ENCODE peak calls at places on chromosome 1, in ten cellular contexts. One of them, this sample, is unnamed.

GRCh38 chr1:218209351-218209861 is 75.7 kb upstream of the RRP15 start:
- DNase-seq in transverse colon: no peak
- DNase-seq in fibroblast of lung: peak; percentile 87
- DNase-seq in bronchial epithelial cell: peak; percentile 77
- DNase-seq in Peyer's patch: no peak
- DNase-seq in HCT116: peak; percentile 21
- DNase-seq in right atrium auricular region: no peak
- DNase-seq in ovary: no peak
- DNase-seq in pancreas: no peak
- DNase-seq in heart left ventricle: no peak
- DNase-seq in this sample: peak; percentile 7

GRCh38 chr1:245334827-245335490 is 180.2 kb downstream of the KIF26B start:
- DNase-seq in bronchial epithelial cell: no peak
- DNase-seq in heart left ventricle: no peak
- DNase-seq in HCT116: no peak
- DNase-seq in right atrium auricular region: no peak
- DNase-seq in transverse colon: no peak
- DNase-seq in Peyer's patch: no peak
- DNase-seq in pancreas: no peak
- DNase-seq in ovary: no peak
- DNase-seq in fibroblast of lung: no peak
- DNase-seq in this sample: no peak

GRCh38 chr1:150972417-150972940 is 2.2 kb downstream of the CERS2 start:
- DNase-seq in ovary: no peak
- DNase-seq in transverse colon: no peak
- DNase-seq in HCT116: no peak
- DNase-seq in right atrium auricular region: no peak
- DNase-seq in pancreas: no peak
- DNase-seq in fibroblast of lung: no peak
- DNase-seq in bronchial epithelial cell: no peak
- DNase-seq in heart left ventricle: no peak
- DNase-seq in Peyer's patch: no peak
- DNase-seq in this sample: no peak

GRCh38 chr1:228090613-228091081 is 8.1 kb downstream of the ARF1 start:
- DNase-seq in Peyer's patch: no peak
- DNase-seq in fibroblast of lung: peak; percentile 30
- DNase-seq in pancreas: peak; percentile 47
- DNase-seq in ovary: no peak
- DNase-seq in heart left ventricle: no peak
- DNase-seq in bronchial epithelial cell: peak; percentile 38
- DNase-seq in right atrium auricular region: no peak
- DNase-seq in HCT116: no peak
- DNase-seq in transverse colon: peak; percentile 16
- DNase-seq in this sample: no peak

GRCh38 chr1:227428803-227429202 is 110.5 kb upstream of the CDC42BPA start:
- DNase-seq in heart left ventricle: peak; percentile 61
- DNase-seq in transverse colon: peak; percentile 62
- DNase-seq in bronchial epithelial cell: no peak
- DNase-seq in fibroblast of lung: peak; percentile 70
- DNase-seq in HCT116: no peak
- DNase-seq in right atrium auricular region: no peak
- DNase-seq in Peyer's patch: no peak
- DNase-seq in ovary: no peak
- DNase-seq in pancreas: no peak
- DNase-seq in this sample: peak; percentile 60

GRCh38 chr1:172041102-172041501 is 199.8 kb downstream of the DNM3 start:
- DNase-seq in transverse colon: no peak
- DNase-seq in ovary: no peak
- DNase-seq in fibroblast of lung: no peak
- DNase-seq in Peyer's patch: no peak
- DNase-seq in bronchial epithelial cell: no peak
- DNase-seq in pancreas: no peak
- DNase-seq in heart left ventricle: no peak
- DNase-seq in HCT116: no peak
- DNase-seq in right atrium auricular region: no peak
- DNase-seq in this sample: no peak

GRCh38 chr1:108079550-108079949 is 114.6 kb upstream of the VAV3 start:
- DNase-seq in pancreas: no peak
- DNase-seq in ovary: no peak
- DNase-seq in heart left ventricle: no peak
- DNase-seq in HCT116: no peak
- DNase-seq in fibroblast of lung: no peak
- DNase-seq in bronchial epithelial cell: no peak
- DNase-seq in transverse colon: peak; percentile 22
- DNase-seq in right atrium auricular region: no peak
- DNase-seq in Peyer's patch: peak; percentile 75
- DNase-seq in this sample: no peak

GRCh38 chr1:94553323-94553730 is 11.8 kb upstream of the F3 start:
- DNase-seq in pancreas: no peak
- DNase-seq in bronchial epithelial cell: peak; percentile 93
- DNase-seq in heart left ventricle: no peak
- DNase-seq in Peyer's patch: no peak
- DNase-seq in fibroblast of lung: no peak
- DNase-seq in right atrium auricular region: no peak
- DNase-seq in transverse colon: no peak
- DNase-seq in HCT116: no peak
- DNase-seq in ovary: no peak
- DNase-seq in this sample: no peak

GRCh38 chr1:223243441-223244050 is 100.5 kb upstream of the TLR5 start:
- DNase-seq in heart left ventricle: no peak
- DNase-seq in ovary: no peak
- DNase-seq in HCT116: no peak
- DNase-seq in bronchial epithelial cell: no peak
- DNase-seq in Peyer's patch: no peak
- DNase-seq in transverse colon: no peak
- DNase-seq in fibroblast of lung: no peak
- DNase-seq in pancreas: no peak
- DNase-seq in right atrium auricular region: peak; percentile 36
- DNase-seq in this sample: no peak

GRCh38 chr1:223245983-223246382 is 102.9 kb upstream of the TLR5 start:
- DNase-seq in heart left ventricle: no peak
- DNase-seq in Peyer's patch: no peak
- DNase-seq in ovary: no peak
- DNase-seq in transverse colon: no peak
- DNase-seq in bronchial epithelial cell: no peak
- DNase-seq in HCT116: no peak
- DNase-seq in pancreas: no peak
- DNase-seq in right atrium auricular region: no peak
- DNase-seq in fibroblast of lung: no peak
- DNase-seq in this sample: no peak

GRCh38 chr1:223242971-223243370 is 99.9 kb upstream of the TLR5 start:
- DNase-seq in right atrium auricular region: no peak
- DNase-seq in Peyer's patch: no peak
- DNase-seq in fibroblast of lung: no peak
- DNase-seq in bronchial epithelial cell: no peak
- DNase-seq in ovary: no peak
- DNase-seq in heart left ventricle: no peak
- DNase-seq in HCT116: no peak
- DNase-seq in pancreas: no peak
- DNase-seq in transverse colon: no peak
- DNase-seq in this sample: no peak

GRCh38 chr1:223245411-223245810 is 102.4 kb upstream of the TLR5 start:
- DNase-seq in right atrium auricular region: no peak
- DNase-seq in fibroblast of lung: no peak
- DNase-seq in bronchial epithelial cell: no peak
- DNase-seq in pancreas: no peak
- DNase-seq in HCT116: no peak
- DNase-seq in Peyer's patch: no peak
- DNase-seq in heart left ventricle: no peak
- DNase-seq in ovary: no peak
- DNase-seq in transverse colon: no peak
- DNase-seq in this sample: no peak

DNA sequence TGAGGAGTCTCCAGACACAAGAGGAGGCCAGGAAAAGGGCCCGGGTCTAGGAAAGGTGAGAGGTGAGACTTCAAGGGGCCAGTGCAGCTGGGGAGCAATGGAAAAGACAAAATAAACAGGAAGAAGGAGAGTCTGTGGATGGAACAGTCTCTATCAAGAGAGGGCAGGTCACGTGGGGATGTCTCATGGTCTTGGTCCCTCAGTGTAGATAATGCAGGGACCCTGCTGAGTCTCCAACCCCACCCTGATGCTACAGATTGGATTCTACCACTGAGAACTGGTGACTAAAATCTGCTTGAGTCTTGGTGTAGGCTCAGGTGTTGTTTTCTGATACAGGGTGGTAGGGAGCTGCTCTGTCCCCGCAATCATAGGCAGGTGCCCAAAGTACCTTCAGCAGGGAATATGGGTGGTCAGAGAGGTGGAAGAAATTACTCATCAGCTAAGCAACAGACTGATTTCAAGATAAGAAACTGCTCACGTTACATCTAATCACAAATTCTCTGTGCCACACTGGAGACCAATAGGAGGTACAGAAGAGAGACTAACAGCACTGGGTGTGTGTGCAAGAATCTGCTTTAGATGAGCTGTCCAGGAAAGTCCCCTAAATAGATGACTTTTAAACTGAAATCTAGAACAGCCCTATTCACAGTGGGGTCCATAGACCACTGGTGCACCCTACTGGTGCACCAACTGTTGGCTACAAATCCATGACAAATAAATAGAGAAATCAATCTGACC is 101.5 kb upstream of the TLR5 start:
- DNase-seq in fibroblast of lung: peak; percentile 8
- DNase-seq in right atrium auricular region: no peak
- DNase-seq in Peyer's patch: no peak
- DNase-seq in bronchial epithelial cell: no peak
- DNase-seq in pancreas: no peak
- DNase-seq in ovary: no peak
- DNase-seq in transverse colon: no peak
- DNase-seq in HCT116: no peak
- DNase-seq in heart left ventricle: no peak
- DNase-seq in this sample: no peak
- TF ChIP-seq CTCF in fibroblast of lung: peak; percentile 14
- TF ChIP-seq CTCF in right atrium auricular region: peak; percentile 44
- TF ChIP-seq CTCF in Peyer's patch: no peak
- TF ChIP-seq CTCF in bronchial epithelial cell: no peak
- TF ChIP-seq CTCF in pancreas: no peak
- TF ChIP-seq CTCF in ovary: no peak
- TF ChIP-seq CTCF in transverse colon: no peak
- TF ChIP-seq CTCF in HCT116: peak; percentile 44
- TF ChIP-seq CTCF in heart left ventricle: peak; percentile 28
- TF ChIP-seq CTCF in this sample: peak; percentile 8

GRCh38 chr1:167429612-167430011 is 88.7 kb downstream of the CD247 start:
- DNase-seq in HCT116: no peak
- DNase-seq in fibroblast of lung: no peak
- DNase-seq in heart left ventricle: no peak
- DNase-seq in transverse colon: no peak
- DNase-seq in ovary: no peak
- DNase-seq in right atrium auricular region: no peak
- DNase-seq in pancreas: no peak
- DNase-seq in bronchial epithelial cell: no peak
- DNase-seq in Peyer's patch: no peak
- DNase-seq in this sample: no peak

GRCh38 chr1:167430134-167430848 is 88.0 kb downstream of the CD247 start:
- DNase-seq in right atrium auricular region: no peak
- DNase-seq in Peyer's patch: peak; percentile 68
- DNase-seq in bronchial epithelial cell: no peak
- DNase-seq in pancreas: no peak
- DNase-seq in heart left ventricle: no peak
- DNase-seq in fibroblast of lung: no peak
- DNase-seq in transverse colon: no peak
- DNase-seq in ovary: no peak
- DNase-seq in HCT116: no peak
- DNase-seq in this sample: no peak

GRCh38 chr1:167431909-167432650 is 86.2 kb downstream of the CD247 start:
- DNase-seq in fibroblast of lung: no peak
- DNase-seq in transverse colon: no peak
- DNase-seq in ovary: no peak
- DNase-seq in pancreas: no peak
- DNase-seq in heart left ventricle: no peak
- DNase-seq in HCT116: no peak
- DNase-seq in Peyer's patch: peak; percentile 37
- DNase-seq in bronchial epithelial cell: no peak
- DNase-seq in right atrium auricular region: no peak
- DNase-seq in this sample: no peak

GRCh38 chr1:167431261-167431908 is 86.9 kb downstream of the CD247 start:
- DNase-seq in right atrium auricular region: no peak
- DNase-seq in heart left ventricle: no peak
- DNase-seq in HCT116: no peak
- DNase-seq in transverse colon: no peak
- DNase-seq in pancreas: no peak
- DNase-seq in Peyer's patch: peak; percentile 40
- DNase-seq in ovary: no peak
- DNase-seq in fibroblast of lung: no peak
- DNase-seq in bronchial epithelial cell: no peak
- DNase-seq in this sample: no peak

DNA sequence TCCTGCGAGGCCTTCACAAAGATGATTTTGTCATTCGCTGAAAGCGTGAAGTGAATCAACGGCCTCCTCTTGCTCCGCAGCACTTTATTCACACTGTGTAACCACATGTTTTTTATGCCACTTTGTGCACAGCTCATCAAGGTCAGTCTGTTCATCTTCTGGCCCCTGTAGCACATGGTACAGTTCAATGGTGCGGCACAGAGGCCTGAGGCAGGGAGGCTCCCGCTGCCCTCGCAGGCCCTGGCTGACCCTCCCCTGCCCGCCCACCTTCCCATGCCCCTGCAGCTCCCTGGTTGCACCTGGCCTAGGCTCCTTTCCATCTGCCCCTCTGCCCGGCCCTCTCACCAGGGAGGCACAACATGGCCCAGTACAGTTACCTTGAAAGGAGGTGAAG is 87.5 kb downstream of the CD247 start:
- DNase-seq in bronchial epithelial cell: no peak
- DNase-seq in right atrium auricular region: no peak
- DNase-seq in Peyer's patch: no peak
- DNase-seq in heart left ventricle: no peak
- DNase-seq in HCT116: no peak
- DNase-seq in ovary: no peak
- DNase-seq in pancreas: no peak
- DNase-seq in transverse colon: no peak
- DNase-seq in fibroblast of lung: no peak
- DNase-seq in this sample: no peak
- H3K4me3 ChIP-seq in bronchial epithelial cell: no peak overlapping the region
- H3K4me3 ChIP-seq in right atrium auricular region: no peak overlapping the region
- H3K4me3 ChIP-seq in Peyer's patch: no peak overlapping the region
- H3K4me3 ChIP-seq in heart left ventricle: no peak overlapping the region
- H3K4me3 ChIP-seq in HCT116: no peak overlapping the region
- H3K4me3 ChIP-seq in ovary: no peak overlapping the region
- H3K4me3 ChIP-seq in pancreas: no peak overlapping the region
- H3K4me3 ChIP-seq in transverse colon: no peak overlapping the region
- H3K4me3 ChIP-seq in fibroblast of lung: no peak overlapping the region
- H3K4me3 ChIP-seq in this sample: no peak overlapping the region

GRCh38 chr1:1063261-1063944 is 10.7 kb downstream of the RNF223 start:
- DNase-seq in Peyer's patch: no peak
- DNase-seq in transverse colon: no peak
- DNase-seq in fibroblast of lung: no peak
- DNase-seq in pancreas: no peak
- DNase-seq in right atrium auricular region: no peak
- DNase-seq in ovary: no peak
- DNase-seq in HCT116: no peak
- DNase-seq in bronchial epithelial cell: no peak
- DNase-seq in heart left ventricle: no peak
- DNase-seq in this sample: no peak
- H3K27me3 ChIP-seq in Peyer's patch: peaks cover 40% of the 10 kb centered on the region
- H3K27me3 ChIP-seq in transverse colon: peaks cover 68% of the 10 kb centered on the region
- H3K27me3 ChIP-seq in fibroblast of lung: no peaks in the 10 kb centered on the region
- H3K27me3 ChIP-seq in pancreas: no peaks in the 10 kb centered on the region
- H3K27me3 ChIP-seq in right atrium auricular region: peaks cover 5% of the 10 kb centered on the region
- H3K27me3 ChIP-seq in ovary: peaks cover 9% of the 10 kb centered on the region
- H3K27me3 ChIP-seq in HCT116: no peaks in the 10 kb centered on the region
- H3K27me3 ChIP-seq in bronchial epithelial cell: peaks cover 1% of the 10 kb centered on the region
- H3K27me3 ChIP-seq in heart left ventricle: peaks cover 82% of the 10 kb centered on the region
- H3K27me3 ChIP-seq in this sample: peaks cover 2% of the 10 kb centered on the region

GRCh38 chr1:205303247-205303888 is 18.2 kb downstream of the NUAK2 start:
- DNase-seq in fibroblast of lung: no peak
- DNase-seq in Peyer's patch: no peak
- DNase-seq in right atrium auricular region: no peak
- DNase-seq in transverse colon: no peak
- DNase-seq in heart left ventricle: no peak
- DNase-seq in HCT116: no peak
- DNase-seq in pancreas: no peak
- DNase-seq in ovary: no peak
- DNase-seq in bronchial epithelial cell: no peak
- DNase-seq in this sample: no peak

GRCh38 chr1:205300149-205300548 is 21.4 kb downstream of the NUAK2 start:
- DNase-seq in fibroblast of lung: no peak
- DNase-seq in heart left ventricle: no peak
- DNase-seq in HCT116: no peak
- DNase-seq in ovary: no peak
- DNase-seq in pancreas: no peak
- DNase-seq in bronchial epithelial cell: no peak
- DNase-seq in Peyer's patch: no peak
- DNase-seq in right atrium auricular region: no peak
- DNase-seq in transverse colon: no peak
- DNase-seq in this sample: no peak

GRCh38 chr1:205304046-205304694 is 17.4 kb downstream of the NUAK2 start:
- DNase-seq in HCT116: no peak
- DNase-seq in Peyer's patch: no peak
- DNase-seq in bronchial epithelial cell: no peak
- DNase-seq in transverse colon: no peak
- DNase-seq in pancreas: no peak
- DNase-seq in ovary: no peak
- DNase-seq in right atrium auricular region: no peak
- DNase-seq in fibroblast of lung: no peak
- DNase-seq in heart left ventricle: no peak
- DNase-seq in this sample: no peak

GRCh38 chr1:205301842-205302588 is 19.5 kb downstream of the NUAK2 start:
- DNase-seq in fibroblast of lung: no peak
- DNase-seq in ovary: no peak
- DNase-seq in HCT116: no peak
- DNase-seq in right atrium auricular region: no peak
- DNase-seq in pancreas: no peak
- DNase-seq in heart left ventricle: no peak
- DNase-seq in bronchial epithelial cell: no peak
- DNase-seq in Peyer's patch: no peak
- DNase-seq in transverse colon: no peak
- DNase-seq in this sample: no peak

DNA sequence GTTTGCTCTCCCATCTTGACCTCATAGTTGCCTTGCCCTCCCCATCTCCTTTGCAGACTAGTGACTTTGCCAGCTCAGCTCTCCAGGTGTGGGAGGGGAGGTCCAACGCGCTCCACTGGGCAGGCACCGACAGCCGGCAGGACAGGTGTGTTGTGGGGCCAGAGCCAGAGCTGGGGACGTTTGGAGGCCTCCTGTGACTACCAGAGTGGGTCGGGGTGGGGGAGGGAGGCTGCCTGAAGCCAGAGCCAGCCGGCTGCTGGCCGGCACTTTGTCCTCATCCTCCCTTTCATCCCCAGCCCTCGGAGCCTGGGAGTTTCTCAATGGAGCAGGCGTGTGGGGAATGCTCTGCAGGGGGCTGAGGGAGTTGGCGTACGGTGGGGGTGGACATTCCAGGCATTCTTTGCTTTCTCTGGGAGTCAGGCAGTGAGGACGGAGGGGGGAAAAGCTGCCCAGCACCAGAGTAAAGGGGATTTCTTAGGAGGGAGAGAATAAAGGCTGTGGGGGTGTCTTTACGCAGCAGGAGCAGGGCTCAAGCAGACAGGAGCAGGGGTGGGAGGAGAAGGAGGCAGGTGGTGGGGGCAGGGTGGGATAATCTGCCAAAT is 20.2 kb downstream of the NUAK2 start:
- DNase-seq in HCT116: no peak
- DNase-seq in pancreas: peak; percentile 84
- DNase-seq in transverse colon: peak; percentile 51
- DNase-seq in right atrium auricular region: no peak
- DNase-seq in bronchial epithelial cell: peak; percentile 73
- DNase-seq in Peyer's patch: peak; percentile 78
- DNase-seq in ovary: peak; percentile 56
- DNase-seq in fibroblast of lung: peak; percentile 66
- DNase-seq in heart left ventricle: no peak
- DNase-seq in this sample: peak; percentile 90
- TF ChIP-seq CTCF in HCT116: no peak
- TF ChIP-seq CTCF in pancreas: no peak
- TF ChIP-seq CTCF in transverse colon: no peak
- TF ChIP-seq CTCF in right atrium auricular region: no peak
- TF ChIP-seq CTCF in bronchial epithelial cell: no peak
- TF ChIP-seq CTCF in Peyer's patch: no peak
- TF ChIP-seq CTCF in ovary: no peak
- TF ChIP-seq CTCF in fibroblast of lung: no peak
- TF ChIP-seq CTCF in heart left ventricle: no peak
- TF ChIP-seq CTCF in this sample: no peak

This sample was measured in kidney epithelial cell.